ENCODE peak calls at places on chromosomes 2 and 18, in four cellular contexts. A is AG20443; U is activated naive CD8-positive, alpha-beta T cell treated with anti-CD3 and anti-CD28 coated beads, Interleukin-2, amount 50 U/mL, for 24 hours; M is COLO829. V is an unnamed sample.

GRCh38 chr18:64407606-64408005 is 258.7 kb upstream of the LINC00305 start:
- DNase-seq in A (no peak), U (no peak), M (no peak), V (no peak)

GRCh38 chr2:198283149-198283548 is 478.8 kb downstream of the PLCL1 start:
- DNase-seq in A (peak), U (no peak), M (no peak), V (no peak)

GRCh38 chr2:188481474-188481873 is 189.8 kb downstream of the GULP1 start:
- DNase-seq in A (no peak), U (no peak), M (no peak), V (no peak)

GRCh38 chr18:35458677-35459441 is 38.9 kb downstream of the INO80C start:
- DNase-seq in A (peak), U (no peak), M (no peak), V (no peak)

GRCh38 chr18:55592106-55592505 is 4.1 kb upstream of the TCF4 start:
- DNase-seq in A (no peak), U (no peak), M (no peak), V (no peak)

GRCh38 chr2:196234672-196235071 is 63.3 kb upstream of the STK17B start:
- DNase-seq in A (peak), U (peak), M (no peak), V (peak)

GRCh38 chr2:221629478-221629877 is 57.4 kb upstream of the EPHA4 start:
- DNase-seq in A (peak), U (no peak), M (no peak), V (no peak)

GRCh38 chr2:127219716-127220090 is 396 bp downstream of the CYP27C1 start:
- DNase-seq in A (peak), U (no peak), M (no peak), V (no peak)

GRCh38 chr18:68104036-68104435 is 587.5 kb upstream of the DSEL start:
- DNase-seq in A (no peak), U (no peak), M (no peak), V (no peak)

V was measured in DND-41.